ENCODE peak calls at places on chromosome 19, in ten cellular contexts. One of them, this sample, is unnamed.
A peak's percentile ranks its signal among the peaks of the same experiment; 100 is the strongest.

GRCh38 chr19:29121684-29122083 is 91.3 kb downstream of the UQCRFS1 start:
- DNase-seq in foreskin fibroblast: peak; percentile 23
- DNase-seq in IMR-90: no peak
- DNase-seq in sigmoid colon: no peak
- DNase-seq in body of pancreas: peak; percentile 12
- DNase-seq in retinal pigment epithelial cell: no peak
- DNase-seq in tibial artery: peak; percentile 30
- DNase-seq in BJ: no peak
- DNase-seq in SK-N-SH: peak; percentile 32
- DNase-seq in fibroblast of pulmonary artery: no peak
- DNase-seq in this sample: no peak

GRCh38 chr19:49071860-49072547 is 495 bp downstream of the KCNA7 start:
- DNase-seq in foreskin fibroblast: no peak
- DNase-seq in IMR-90: no peak
- DNase-seq in sigmoid colon: no peak
- DNase-seq in body of pancreas: no peak
- DNase-seq in retinal pigment epithelial cell: no peak
- DNase-seq in tibial artery: no peak
- DNase-seq in BJ: no peak
- DNase-seq in SK-N-SH: peak; percentile 84
- DNase-seq in fibroblast of pulmonary artery: no peak
- DNase-seq in this sample: no peak

GRCh38 chr19:33000510-33000909 is 28.5 kb downstream of the FAAP24 start:
- DNase-seq in foreskin fibroblast: no peak
- DNase-seq in IMR-90: no peak
- DNase-seq in sigmoid colon: no peak
- DNase-seq in body of pancreas: no peak
- DNase-seq in retinal pigment epithelial cell: no peak
- DNase-seq in tibial artery: no peak
- DNase-seq in BJ: no peak
- DNase-seq in SK-N-SH: no peak
- DNase-seq in fibroblast of pulmonary artery: no peak
- DNase-seq in this sample: no peak

GRCh38 chr19:7705387-7706187 is 3.7 kb upstream of the FCER2 start:
- DNase-seq in foreskin fibroblast: no peak
- DNase-seq in IMR-90: no peak
- DNase-seq in sigmoid colon: peak; percentile 73
- DNase-seq in body of pancreas: peak; percentile 24
- DNase-seq in retinal pigment epithelial cell: no peak
- DNase-seq in tibial artery: peak; percentile 45
- DNase-seq in BJ: no peak
- DNase-seq in SK-N-SH: no peak
- DNase-seq in fibroblast of pulmonary artery: no peak
- DNase-seq in this sample: peak; percentile 80

GRCh38 chr19:15562861-15563260 is 52.2 kb upstream of the CYP4F8 start:
- DNase-seq in foreskin fibroblast: peak; percentile 54
- DNase-seq in IMR-90: peak; percentile 4
- DNase-seq in sigmoid colon: no peak
- DNase-seq in body of pancreas: peak; percentile 38
- DNase-seq in retinal pigment epithelial cell: no peak
- DNase-seq in tibial artery: no peak
- DNase-seq in BJ: no peak
- DNase-seq in SK-N-SH: no peak
- DNase-seq in fibroblast of pulmonary artery: no peak
- DNase-seq in this sample: no peak

GRCh38 chr19:12924621-12925310 is 5.7 kb upstream of the SYCE2 start:
- DNase-seq in foreskin fibroblast: no peak
- DNase-seq in IMR-90: no peak
- DNase-seq in sigmoid colon: no peak
- DNase-seq in body of pancreas: no peak
- DNase-seq in retinal pigment epithelial cell: no peak
- DNase-seq in tibial artery: no peak
- DNase-seq in BJ: no peak
- DNase-seq in SK-N-SH: no peak
- DNase-seq in fibroblast of pulmonary artery: no peak
- DNase-seq in this sample: no peak

GRCh38 chr19:18109363-18109730 is 11.8 kb downstream of the MAST3 start:
- DNase-seq in foreskin fibroblast: no peak
- DNase-seq in IMR-90: no peak
- DNase-seq in sigmoid colon: no peak
- DNase-seq in body of pancreas: peak; percentile 47
- DNase-seq in retinal pigment epithelial cell: no peak
- DNase-seq in tibial artery: no peak
- DNase-seq in BJ: no peak
- DNase-seq in SK-N-SH: no peak
- DNase-seq in fibroblast of pulmonary artery: no peak
- DNase-seq in this sample: no peak

GRCh38 chr19:17479325-17479791 is 9.0 kb downstream of the SLC27A1 start:
- DNase-seq in foreskin fibroblast: peak; percentile 87
- DNase-seq in IMR-90: peak; percentile 76
- DNase-seq in sigmoid colon: no peak
- DNase-seq in body of pancreas: no peak
- DNase-seq in retinal pigment epithelial cell: no peak
- DNase-seq in tibial artery: no peak
- DNase-seq in BJ: no peak
- DNase-seq in SK-N-SH: no peak
- DNase-seq in fibroblast of pulmonary artery: peak; percentile 77
- DNase-seq in this sample: no peak

GRCh38 chr19:4730740-4731171 is 7.1 kb upstream of the DPP9 start:
- DNase-seq in foreskin fibroblast: peak; percentile 28
- DNase-seq in IMR-90: no peak
- DNase-seq in sigmoid colon: no peak
- DNase-seq in body of pancreas: peak; percentile 45
- DNase-seq in retinal pigment epithelial cell: no peak
- DNase-seq in tibial artery: no peak
- DNase-seq in BJ: no peak
- DNase-seq in SK-N-SH: peak; percentile 66
- DNase-seq in fibroblast of pulmonary artery: no peak
- DNase-seq in this sample: peak; percentile 70
- TF ChIP-seq CTCF in foreskin fibroblast: peak; percentile 37
- TF ChIP-seq CTCF in IMR-90: peak; percentile 39
- TF ChIP-seq CTCF in sigmoid colon: peak; percentile 22
- TF ChIP-seq CTCF in body of pancreas: no peak
- TF ChIP-seq CTCF in retinal pigment epithelial cell: peak; percentile 71
- TF ChIP-seq CTCF in tibial artery: peak; percentile 41
- TF ChIP-seq CTCF in BJ: peak; percentile 56
- TF ChIP-seq CTCF in SK-N-SH: peak; percentile 61
- TF ChIP-seq CTCF in fibroblast of pulmonary artery: peak; percentile 52
- TF ChIP-seq CTCF in this sample: peak; percentile 28

DNA sequence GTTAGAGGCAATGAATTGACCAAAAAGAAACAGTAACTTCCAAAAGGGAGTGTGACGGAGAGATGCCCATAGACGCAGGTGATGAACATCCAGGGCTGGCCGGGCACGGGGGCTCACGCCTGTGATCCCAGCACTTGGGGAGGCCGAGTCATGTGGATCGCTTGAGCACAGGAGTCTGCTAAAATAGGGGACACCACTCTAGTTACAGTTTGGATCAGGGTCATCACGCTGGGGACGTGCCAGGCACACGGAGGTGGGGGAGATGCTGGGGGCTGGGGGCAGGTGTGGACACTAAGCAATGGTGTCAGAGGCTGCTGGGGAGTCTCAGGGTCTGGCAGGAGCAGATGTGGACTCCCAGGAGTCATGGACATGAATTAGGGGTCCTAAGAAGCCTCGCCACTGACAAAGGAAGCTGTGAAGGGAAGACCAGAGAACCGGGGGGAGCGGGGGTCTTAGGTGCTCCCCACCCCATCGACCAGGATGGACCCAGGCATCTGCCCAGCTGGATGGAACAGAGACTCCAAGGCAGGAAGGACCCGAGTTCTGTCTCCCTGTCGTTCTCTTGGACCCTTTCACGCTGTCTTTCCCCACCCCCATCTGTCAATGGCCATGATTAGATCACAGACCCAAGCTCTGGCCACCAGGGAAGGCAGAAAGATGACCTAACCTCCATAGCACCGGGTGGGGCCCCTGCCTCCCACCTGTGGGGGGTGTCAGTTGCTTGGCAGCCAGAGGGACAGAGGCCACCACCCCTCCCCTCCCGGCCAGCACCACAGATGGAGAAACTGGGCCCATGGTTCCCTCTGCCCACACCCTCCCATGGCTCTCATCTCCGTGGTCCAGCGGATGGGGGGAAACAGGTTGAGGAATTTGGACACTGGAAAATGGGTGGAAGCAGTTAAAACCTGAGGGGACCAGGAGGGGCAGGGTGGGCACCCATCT is 19.6 kb downstream of the CCDC8 start:
- DNase-seq in foreskin fibroblast: no peak
- DNase-seq in IMR-90: no peak
- DNase-seq in sigmoid colon: peak; percentile 58
- DNase-seq in body of pancreas: peak; percentile 6
- DNase-seq in retinal pigment epithelial cell: no peak
- DNase-seq in tibial artery: no peak
- DNase-seq in BJ: no peak
- DNase-seq in SK-N-SH: no peak
- DNase-seq in fibroblast of pulmonary artery: no peak
- DNase-seq in this sample: no peak
- TF ChIP-seq CTCF in foreskin fibroblast: no peak
- TF ChIP-seq CTCF in IMR-90: no peak
- TF ChIP-seq CTCF in sigmoid colon: no peak
- TF ChIP-seq CTCF in body of pancreas: no peak
- TF ChIP-seq CTCF in retinal pigment epithelial cell: no peak
- TF ChIP-seq CTCF in tibial artery: no peak
- TF ChIP-seq CTCF in BJ: no peak
- TF ChIP-seq CTCF in SK-N-SH: no peak
- TF ChIP-seq CTCF in fibroblast of pulmonary artery: no peak
- TF ChIP-seq CTCF in this sample: no peak

DNA sequence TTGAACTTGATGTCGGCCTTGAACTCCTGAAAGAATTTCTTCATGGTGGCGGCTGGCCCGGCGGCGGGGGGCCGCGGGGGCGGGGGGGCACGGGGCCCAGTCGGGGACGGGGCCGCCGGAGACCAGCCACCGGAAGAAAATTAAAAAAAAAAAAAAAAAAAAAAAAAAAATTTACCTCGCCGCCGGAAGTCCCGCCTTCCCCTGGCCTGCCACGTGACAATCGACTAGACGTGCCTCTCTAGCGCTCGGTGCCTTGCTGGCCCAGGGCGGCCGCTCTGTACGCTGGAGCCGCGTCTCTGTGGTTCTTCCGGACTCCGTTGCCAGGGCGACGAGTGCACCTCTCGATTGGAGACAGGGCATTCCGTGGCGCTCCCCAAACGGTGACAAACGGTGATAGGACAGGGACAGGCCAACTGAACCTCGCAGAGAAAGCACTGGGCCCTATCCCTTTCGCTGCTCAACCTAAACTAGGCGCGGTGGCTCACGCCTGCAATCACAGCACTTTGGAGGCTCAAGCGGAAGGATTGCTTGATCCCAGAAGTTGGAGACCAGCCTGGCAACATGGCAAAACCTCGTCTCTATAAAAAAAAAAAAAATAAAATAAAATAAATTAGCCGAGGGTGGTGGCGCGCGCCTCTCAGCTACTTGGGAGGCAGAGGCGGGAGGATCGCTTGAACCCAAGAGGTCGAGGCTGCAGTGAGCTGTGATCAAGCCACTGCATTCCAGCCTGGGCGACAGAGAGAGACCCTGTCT is at the start of gene UBXN6:
- DNase-seq in foreskin fibroblast: peak; percentile 99
- DNase-seq in IMR-90: peak; percentile 99
- DNase-seq in sigmoid colon: peak; percentile 99
- DNase-seq in body of pancreas: peak; percentile 99
- DNase-seq in retinal pigment epithelial cell: peak; percentile 96
- DNase-seq in tibial artery: peak; percentile 99
- DNase-seq in BJ: peak; percentile 72
- DNase-seq in SK-N-SH: peak; percentile 92
- DNase-seq in fibroblast of pulmonary artery: peak; percentile 99
- DNase-seq in this sample: peak; percentile 99
- TF ChIP-seq CTCF in foreskin fibroblast: no peak
- TF ChIP-seq CTCF in IMR-90: no peak
- TF ChIP-seq CTCF in sigmoid colon: no peak
- TF ChIP-seq CTCF in body of pancreas: no peak
- TF ChIP-seq CTCF in retinal pigment epithelial cell: no peak
- TF ChIP-seq CTCF in tibial artery: no peak
- TF ChIP-seq CTCF in BJ: no peak
- TF ChIP-seq CTCF in SK-N-SH: no peak
- TF ChIP-seq CTCF in fibroblast of pulmonary artery: no peak
- TF ChIP-seq CTCF in this sample: no peak

GRCh38 chr19:45764487-45764886 is 4.6 kb downstream of the SIX5 start:
- DNase-seq in foreskin fibroblast: no peak
- DNase-seq in IMR-90: no peak
- DNase-seq in sigmoid colon: peak; percentile 65
- DNase-seq in body of pancreas: no peak
- DNase-seq in retinal pigment epithelial cell: no peak
- DNase-seq in tibial artery: no peak
- DNase-seq in BJ: no peak
- DNase-seq in SK-N-SH: peak; percentile 36
- DNase-seq in fibroblast of pulmonary artery: no peak
- DNase-seq in this sample: no peak

GRCh38 chr19:45764947-45765346 is 4.1 kb downstream of the SIX5 start:
- DNase-seq in foreskin fibroblast: no peak
- DNase-seq in IMR-90: no peak
- DNase-seq in sigmoid colon: peak; percentile 66
- DNase-seq in body of pancreas: no peak
- DNase-seq in retinal pigment epithelial cell: no peak
- DNase-seq in tibial artery: no peak
- DNase-seq in BJ: no peak
- DNase-seq in SK-N-SH: peak; percentile 28
- DNase-seq in fibroblast of pulmonary artery: no peak
- DNase-seq in this sample: no peak

GRCh38 chr19:45765365-45766292 is 3.4 kb downstream of the SIX5 start:
- DNase-seq in foreskin fibroblast: no peak
- DNase-seq in IMR-90: no peak
- DNase-seq in sigmoid colon: peak; percentile 72
- DNase-seq in body of pancreas: no peak
- DNase-seq in retinal pigment epithelial cell: no peak
- DNase-seq in tibial artery: no peak
- DNase-seq in BJ: no peak
- DNase-seq in SK-N-SH: peak; percentile 54
- DNase-seq in fibroblast of pulmonary artery: no peak
- DNase-seq in this sample: no peak

GRCh38 chr19:45762870-45763631 is 6.0 kb downstream of the SIX5 start:
- DNase-seq in foreskin fibroblast: no peak
- DNase-seq in IMR-90: no peak
- DNase-seq in sigmoid colon: peak; percentile 64
- DNase-seq in body of pancreas: no peak
- DNase-seq in retinal pigment epithelial cell: no peak
- DNase-seq in tibial artery: no peak
- DNase-seq in BJ: no peak
- DNase-seq in SK-N-SH: peak; percentile 23
- DNase-seq in fibroblast of pulmonary artery: no peak
- DNase-seq in this sample: no peak

DNA sequence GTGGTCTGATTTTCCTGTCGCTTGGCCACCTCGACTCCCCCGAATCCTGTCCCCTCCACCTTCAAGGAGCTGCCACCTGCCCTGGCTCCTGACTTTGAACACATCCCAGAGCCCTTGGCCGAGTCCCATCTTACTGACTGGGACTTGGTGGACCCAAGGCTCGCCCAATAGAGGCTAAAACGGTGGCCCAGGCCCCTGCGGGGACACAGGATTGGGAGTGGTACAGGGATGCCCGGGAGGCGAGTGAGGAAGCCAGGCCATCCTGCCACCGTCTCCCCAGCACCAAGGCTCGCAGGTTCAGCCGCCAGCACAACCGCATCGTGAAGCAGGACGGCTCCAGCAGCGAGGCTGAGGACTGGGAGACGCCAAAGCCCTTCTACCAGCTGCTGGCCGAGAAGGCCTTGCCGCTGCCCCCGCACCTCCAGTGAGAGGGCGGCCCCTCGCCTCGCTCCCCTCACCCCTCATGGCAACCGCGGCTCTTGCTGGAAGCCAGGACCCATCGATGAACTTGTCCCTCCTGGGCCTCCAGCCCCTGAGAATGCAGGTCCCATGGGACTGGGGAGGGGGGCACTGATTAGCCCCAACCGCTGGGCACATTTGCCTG is 5.3 kb downstream of the SIX5 start:
- DNase-seq in foreskin fibroblast: no peak
- DNase-seq in IMR-90: no peak
- DNase-seq in sigmoid colon: peak; percentile 70
- DNase-seq in body of pancreas: no peak
- DNase-seq in retinal pigment epithelial cell: no peak
- DNase-seq in tibial artery: no peak
- DNase-seq in BJ: no peak
- DNase-seq in SK-N-SH: peak; percentile 25
- DNase-seq in fibroblast of pulmonary artery: no peak
- DNase-seq in this sample: no peak
- TF ChIP-seq CTCF in foreskin fibroblast: no peak
- TF ChIP-seq CTCF in IMR-90: no peak
- TF ChIP-seq CTCF in sigmoid colon: no peak
- TF ChIP-seq CTCF in body of pancreas: no peak
- TF ChIP-seq CTCF in retinal pigment epithelial cell: no peak
- TF ChIP-seq CTCF in tibial artery: no peak
- TF ChIP-seq CTCF in BJ: no peak
- TF ChIP-seq CTCF in SK-N-SH: no peak
- TF ChIP-seq CTCF in fibroblast of pulmonary artery: no peak
- TF ChIP-seq CTCF in this sample: no peak

This sample was measured in GM13976.